ENCODE peak calls at places on chromosome 1, in nine cellular contexts. E is NCI-H1092 treated with DMSO at 0.1 percent for 48 hours; I is T1000; Y is epithelial cell of esophagus; J is activated CD4-positive, CD25-positive, alpha-beta regulatory T cell; U is activated T-cell treated with anti-CD3 and anti-CD28 coated beads for 1 hour; X is activated naive CD4-positive, alpha-beta T cell treated with Interleukin-2 at 50 U/mL for 16 hours; K is stimulated activated CD4-positive, alpha-beta T cell treated with anti-CD3 and anti-CD28 coated beads, Interleukin-4, amount 100 ng/mL, for 1 hour; W is OCI-LY7. G is an unnamed sample.
A peak's percentile ranks its signal among the peaks of the same experiment; 100 is the strongest.

GRCh38 chr1:235069577-235070563 is 58.8 kb downstream of the TOMM20 start:
- DNase-seq in X (no peak), U (no peak), K (no peak), Y (peak; percentile 100), W (no peak), J (no peak), E (peak; percentile 70), I (peak; percentile 78), G (no peak)

GRCh38 chr1:153916297-153916696 is 6.5 kb downstream of the GATAD2B start:
- DNase-seq in K (no peak), X (no peak), Y (no peak), J (no peak), I (no peak), U (no peak), W (no peak), E (no peak), G (no peak)

GRCh38 chr1:193335797-193336428 is 149.5 kb upstream of the B3GALT2 start:
- DNase-seq in Y (no peak), U (no peak), I (no peak), E (no peak), K (no peak), J (no peak), W (no peak), X (no peak), G (no peak)

GRCh38 chr1:171155484-171155883 is 29.6 kb upstream of the FMO2 start:
- DNase-seq in W (no peak), Y (no peak), K (no peak), J (no peak), X (no peak), E (no peak), U (no peak), I (no peak), G (no peak)

GRCh38 chr1:227793079-227793947 is 22.2 kb upstream of the PRSS38 start:
- DNase-seq in U (no peak), K (no peak), X (no peak), I (no peak), E (no peak), J (no peak), W (no peak), Y (no peak), G (no peak)

GRCh38 chr1:94807742-94808491 is 12.2 kb upstream of the SLC44A3 start:
- DNase-seq in J (no peak), W (no peak), U (no peak), I (no peak), Y (no peak), X (no peak), K (no peak), E (no peak), G (peak; percentile 55)

GRCh38 chr1:76951185-76951584 is 83.9 kb downstream of the ST6GALNAC5 start:
- DNase-seq in U (no peak), X (no peak), W (no peak), E (peak; percentile 22), J (no peak), Y (peak; percentile 11), I (no peak), K (no peak), G (no peak)

GRCh38 chr1:76317299-76317913 is 242.9 kb downstream of the ST6GALNAC3 start:
- DNase-seq in X (no peak), J (no peak), K (no peak), I (no peak), W (no peak), U (no peak), E (no peak), Y (no peak), G (no peak)

GRCh38 chr1:226700861-226701260 is 38.2 kb downstream of the ITPKB start:
- DNase-seq in U (no peak), Y (no peak), J (no peak), W (no peak), X (no peak), E (no peak), I (no peak), K (no peak), G (no peak)

GRCh38 chr1:24724345-24725208 is 20.7 kb upstream of the CLIC4 start:
- DNase-seq in X (no peak), U (no peak), K (no peak), J (no peak), I (peak; percentile 56), Y (no peak), E (no peak), W (no peak), G (no peak)

GRCh38 chr1:86137458-86137857 is 19.1 kb downstream of the COL24A1 start:
- DNase-seq in K (no peak), X (no peak), I (peak; percentile 18), Y (peak; percentile 70), U (no peak), E (no peak), J (no peak), W (no peak), G (peak; percentile 97)

GRCh38 chr1:18217398-18218043 is 109.9 kb downstream of the IGSF21 start:
- DNase-seq in K (no peak), J (no peak), Y (peak; percentile 2), W (peak; percentile 67), X (no peak), E (peak; percentile 34), I (no peak), U (no peak), G (peak; percentile 31)

GRCh38 chr1:181768930-181769280 is 285.6 kb downstream of the CACNA1E start:
- DNase-seq in X (no peak), U (no peak), Y (peak; percentile 80), I (no peak), W (no peak), J (no peak), E (no peak), K (no peak), G (no peak)

GRCh38 chr1:210748796-210749195 is 385.2 kb downstream of the KCNH1 start:
- DNase-seq in I (no peak), J (no peak), K (no peak), X (no peak), E (no peak), U (no peak), W (no peak), Y (no peak), G (no peak)

GRCh38 chr1:108556501-108556900 is 3.4 kb upstream of the EEIG2 start:
- DNase-seq in K (no peak), I (no peak), Y (no peak), X (no peak), J (no peak), W (no peak), U (no peak), E (no peak), G (peak; percentile 99)

G was measured in MV-4-11.